ENCODE peak calls at places on chromosomes 7 and 10, in four cellular contexts. R is WTC11, M is HepG2, V is K562. H is an unnamed sample.
A peak's percentile ranks its signal among the peaks of the same experiment; 100 is the strongest.

GRCh38 chr10:104612577-104613205 is 28.4 kb upstream of the SORCS3 start:
- DNase-seq in M (no peak), V (no peak), R (peak; percentile 10), H (no peak)

GRCh38 chr10:127851661-127852205 is 41.0 kb downstream of the CLRN3 start:
- DNase-seq in M (no peak), R (no peak), V (no peak), H (no peak)

GRCh38 chr10:45179716-45180115 is 135.7 kb downstream of the OR13A1 start:
- DNase-seq in V (no peak), R (no peak), M (no peak), H (no peak)

GRCh38 chr10:86952106-86952505 is 5.3 kb downstream of the MMRN2 start:
- DNase-seq in M (no peak), V (no peak), R (no peak), H (no peak)

GRCh38 chr7:80563561-80564327 is 51.9 kb upstream of the GNAT3 start:
- DNase-seq in R (no peak), M (no peak), V (no peak), H (no peak)

GRCh38 chr10:6595499-6595898 is 15.4 kb upstream of the PRKCQ start:
- DNase-seq in M (no peak), V (no peak), R (no peak), H (no peak)

GRCh38 chr10:25565570-25565969 is 368.5 kb upstream of the MYO3A start:
- DNase-seq in M (no peak), R (no peak), V (no peak), H (no peak)

GRCh38 chr10:95289003-95289920 is 1.5 kb downstream of the PDLIM1 start:
- DNase-seq in M (no peak), R (peak; percentile 39), V (peak; percentile 40), H (peak; percentile 81)

GRCh38 chr7:98294326-98294725 is 12.8 kb downstream of the BRI3 start:
- DNase-seq in M (no peak), V (no peak), R (no peak), H (no peak)

GRCh38 chr7:118844748-118845147 is 620.2 kb downstream of the ANKRD7 start:
- DNase-seq in V (no peak), M (peak; percentile 9), R (no peak), H (no peak)

GRCh38 chr7:117775826-117776623 is 97.2 kb downstream of the CTTNBP2 start:
- DNase-seq in R (no peak), V (no peak), M (no peak), H (no peak)

GRCh38 chr10:23096814-23097549 is 1.6 kb downstream of the MSRB2 start:
- DNase-seq in R (no peak), M (no peak), V (no peak), H (no peak)

GRCh38 chr7:140570120-140570519 is 70.5 kb downstream of the DENND2A start:
- DNase-seq in R (no peak), M (no peak), V (no peak), H (no peak)

GRCh38 chr7:16961650-16962049 is 79.9 kb upstream of the AGR3 start:
- DNase-seq in V (no peak), R (no peak), M (no peak), H (no peak)

GRCh38 chr10:86687750-86688149 is 19.4 kb downstream of the LDB3 start:
- DNase-seq in M (no peak), V (no peak), R (no peak), H (no peak)

GRCh38 chr7:130904031-130904757 is 170.2 kb upstream of the KLF14 start:
- DNase-seq in M (peak; percentile 85), V (peak; percentile 37), R (no peak), H (peak; percentile 80)

GRCh38 chr10:11300563-11300962 is 282.9 kb downstream of the CELF2 start:
- DNase-seq in M (no peak), R (no peak), V (no peak), H (no peak)

GRCh38 chr7:20787658-20788057 is 972 bp upstream of the SP8 start:
- DNase-seq in V (no peak), M (no peak), R (no peak), H (no peak)

GRCh38 chr7:155647302-155647701 is 2.8 kb downstream of the RBM33 start:
- DNase-seq in V (no peak), R (no peak), M (no peak), H (no peak)

GRCh38 chr10:18312385-18313145 is 172.3 kb downstream of the CACNB2 start:
- DNase-seq in M (peak; percentile 49), R (no peak), V (peak; percentile 11), H (peak; percentile 52)

GRCh38 chr7:140004672-140005071 is 58.1 kb downstream of the PARP12 start:
- DNase-seq in V (no peak), R (no peak), M (no peak), H (no peak)

GRCh38 chr10:6014241-6014761 is 37.0 kb upstream of the IL15RA start:
- DNase-seq in M (peak; percentile 34), V (peak; percentile 31), R (peak; percentile 55), H (peak; percentile 55)

GRCh38 chr10:113099431-113100298 is 149.6 kb downstream of the TCF7L2 start:
- DNase-seq in M (no peak), V (no peak), R (no peak), H (no peak)

GRCh38 chr7:103964269-103964668 is 25.2 kb downstream of the RELN start:
- DNase-seq in V (no peak), M (no peak), R (no peak), H (no peak)

GRCh38 chr7:47538846-47539311 is 43.0 kb downstream of the TNS3 start:
- DNase-seq in M (peak; percentile 87), V (no peak), R (no peak), H (no peak)

GRCh38 chr7:135349746-135350145 is 116.1 kb downstream of the STRA8 start:
- DNase-seq in M (no peak), R (no peak), V (no peak), H (no peak)

GRCh38 chr7:150997817-150998216 is 7.0 kb downstream of the NOS3 start:
- DNase-seq in M (no peak), R (no peak), V (no peak), H (no peak)

GRCh38 chr7:19284596-19285300 is 139.5 kb upstream of the FERD3L start:
- DNase-seq in V (no peak), M (no peak), R (no peak), H (no peak)

GRCh38 chr10:15735766-15736165 is 16.0 kb upstream of the ITGA8 start:
- DNase-seq in V (no peak), M (no peak), R (no peak), H (no peak)

GRCh38 chr10:71857934-71858890 is 7.2 kb upstream of the PSAP start:
- DNase-seq in V (no peak), M (no peak), R (no peak), H (no peak)

GRCh38 chr7:82542665-82543064 is 99.1 kb upstream of the CACNA2D1 start:
- DNase-seq in R (no peak), M (no peak), V (no peak), H (no peak)

GRCh38 chr10:48625013-48625412 is 20.1 kb upstream of the ARHGAP22 start:
- DNase-seq in M (no peak), V (no peak), R (no peak), H (no peak)

GRCh38 chr7:84191842-84192241 is 2.7 kb downstream of the SEMA3A start:
- DNase-seq in R (no peak), V (no peak), M (no peak), H (peak; percentile 23)

GRCh38 chr10:95467162-95467599 is 94.0 kb downstream of the SORBS1 start:
- DNase-seq in R (peak; percentile 77), M (peak; percentile 83), V (peak; percentile 50), H (no peak)

GRCh38 chr7:100604976-100605911 is 3.1 kb downstream of the PCOLCE start:
- DNase-seq in V (peak; percentile 72), R (peak; percentile 76), M (no peak), H (peak; percentile 48)

GRCh38 chr7:46213154-46213537 is 292.1 kb upstream of the IGFBP3 start:
- DNase-seq in V (no peak), R (no peak), M (no peak), H (no peak)

GRCh38 chr7:77226357-77226839 is 26.8 kb upstream of the FGL2 start:
- DNase-seq in M (no peak), V (no peak), R (no peak), H (no peak)

GRCh38 chr7:47318395-47319182 is 263.3 kb downstream of the TNS3 start:
- DNase-seq in R (no peak), V (no peak), M (no peak), H (no peak)

DNA sequence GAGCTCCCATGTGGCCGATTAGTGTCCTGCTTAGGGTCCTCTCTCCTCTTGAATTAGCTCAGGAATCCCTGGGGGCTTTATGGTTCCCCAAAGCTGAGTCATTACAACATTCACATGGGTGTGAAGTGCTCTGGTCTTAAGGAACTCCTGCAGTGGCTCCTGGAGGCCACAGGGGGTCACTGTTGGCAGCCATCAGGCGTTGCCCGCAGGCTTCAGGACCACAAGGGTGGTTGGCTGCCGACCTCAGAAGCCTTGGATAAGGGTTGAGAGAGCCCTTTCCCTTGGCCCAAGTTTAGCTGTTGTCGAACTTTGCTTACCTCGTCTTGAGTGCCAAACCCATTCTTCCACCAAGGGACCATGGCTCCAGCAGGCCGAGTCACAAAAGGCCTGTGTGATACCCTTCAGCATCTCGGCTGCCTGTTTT is 61.7 kb downstream of the SH2D4B start:
- DNase-seq in R (peak; percentile 78), V (peak; percentile 87), M (peak; percentile 20), H (peak; percentile 67)
- TF ChIP-seq HMGXB4 in R (no peak), V (no peak), M (no peak), H (no peak)

GRCh38 chr10:133139561-133140065 is 20.4 kb upstream of the KNDC1 start:
- DNase-seq in M (no peak), R (no peak), V (no peak), H (no peak)
- TF ChIP-seq HMGXB4 in M (no peak), R (no peak), V (no peak), H (no peak)

GRCh38 chr7:13932131-13932530 is 57.3 kb downstream of the ETV1 start:
- DNase-seq in V (no peak), M (no peak), R (no peak), H (no peak)

GRCh38 chr7:13933536-13933935 is 55.9 kb downstream of the ETV1 start:
- DNase-seq in V (no peak), M (no peak), R (no peak), H (no peak)

GRCh38 chr7:13933106-13933505 is 56.4 kb downstream of the ETV1 start:
- DNase-seq in M (no peak), V (no peak), R (no peak), H (no peak)
- TF ChIP-seq HMGXB4 in M (no peak), V (no peak), R (no peak), H (no peak)

DNA sequence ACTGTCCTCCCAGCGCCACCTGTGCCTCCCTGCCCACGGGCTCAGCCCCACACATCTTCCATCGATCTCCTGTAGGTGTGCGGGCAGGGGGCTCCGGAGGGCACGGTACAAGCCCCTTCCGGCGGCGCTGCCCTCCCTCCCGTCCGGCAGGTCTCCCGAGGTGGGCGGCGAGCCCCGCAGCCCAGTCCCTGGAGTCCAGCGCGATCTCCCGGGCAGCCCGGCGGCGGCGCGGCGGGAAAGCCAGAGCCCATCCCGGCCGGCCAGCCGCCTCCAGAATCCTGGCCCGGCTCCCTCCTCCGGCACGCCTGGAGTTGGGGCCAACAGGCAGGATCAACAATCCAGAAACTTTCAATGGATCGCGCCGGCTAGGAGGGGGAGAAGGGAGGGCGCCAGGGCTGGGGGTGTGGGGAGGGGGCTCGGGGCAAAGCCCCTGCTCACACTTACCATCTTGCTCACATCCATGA is 100.1 kb downstream of the HIP1 start:
- DNase-seq in M (no peak), V (peak; percentile 59), R (peak; percentile 70), H (no peak)
- TF ChIP-seq HMGXB4 in M (no peak), V (no peak), R (peak; percentile 84), H (no peak)

GRCh38 chr10:107553470-107553869 is 389.0 kb upstream of the SORCS1 start:
- DNase-seq in M (no peak), V (no peak), R (no peak), H (no peak)
- TF ChIP-seq HMGXB4 in M (no peak), V (no peak), R (no peak), H (no peak)